ENCODE peak calls at places on chromosomes 16 and 17, in nine cellular contexts. M is HFF-Myc; H is transverse colon; P is psoas muscle; V is progenitor cell of endocrine pancreas; J is fibroblast of mammary gland; T is CD8-positive, alpha-beta T cell; O is fibroblast of the aortic adventitia; L is OCI-LY7. Z is an unnamed sample.

GRCh38 chr16:86997058-86997457 is 320.1 kb downstream of the C16orf95 start:
- DNase-seq in M (no peak), H (no peak), P (no peak), V (no peak), J (no peak), T (no peak), O (no peak), L (no peak), Z (no peak)

GRCh38 chr16:70661534-70661917 is 15.2 kb downstream of the IL34 start:
- DNase-seq in M (no peak), H (no peak), P (no peak), V (no peak), J (no peak), T (no peak), O (no peak), L (no peak), Z (no peak)

GRCh38 chr17:51133365-51133764 is 12.7 kb upstream of the SPAG9 start:
- DNase-seq in M (no peak), H (no peak), P (no peak), V (no peak), J (no peak), T (no peak), O (peak), L (no peak), Z (no peak)

GRCh38 chr17:57440522-57441269 is 184.4 kb downstream of the MSI2 start:
- DNase-seq in M (no peak), H (peak), P (peak), V (peak), J (peak), T (peak), O (peak), L (peak), Z (no peak)

GRCh38 chr16:85425061-85425662 is 188.0 kb upstream of the GSE1 start:
- DNase-seq in M (no peak), H (no peak), P (no peak), V (peak), J (no peak), T (no peak), O (no peak), L (no peak), Z (no peak)

GRCh38 chr17:75334723-75335122 is 45.5 kb upstream of the SLC25A19 start:
- DNase-seq in M (no peak), H (no peak), P (no peak), V (no peak), J (no peak), T (no peak), O (no peak), L (no peak), Z (no peak)

GRCh38 chr16:84648595-84649510 is 542 bp downstream of the KLHL36 start:
- DNase-seq in M (no peak), H (peak), P (peak), V (peak), J (no peak), T (peak), O (no peak), L (peak), Z (no peak)

GRCh38 chr16:89317101-89317671 is 99.7 kb downstream of the ZNF778 start:
- DNase-seq in M (no peak), H (peak), P (no peak), V (no peak), J (no peak), T (no peak), O (no peak), L (no peak), Z (no peak)

GRCh38 chr16:23976091-23977001 is 140.6 kb downstream of the PRKCB start:
- DNase-seq in M (no peak), H (no peak), P (no peak), V (no peak), J (no peak), T (no peak), O (no peak), L (peak), Z (no peak)

GRCh38 chr17:2395258-2396170 is 5.3 kb downstream of the MNT start:
- DNase-seq in M (no peak), H (no peak), P (no peak), V (no peak), J (peak), T (no peak), O (no peak), L (no peak), Z (no peak)

GRCh38 chr17:4186244-4186920 is 43.4 kb downstream of the CYB5D2 start:
- DNase-seq in M (no peak), H (no peak), P (no peak), V (no peak), J (peak), T (no peak), O (no peak), L (no peak), Z (no peak)

GRCh38 chr16:77569406-77569805 is 134.6 kb upstream of the ADAMTS18 start:
- DNase-seq in M (no peak), H (no peak), P (no peak), V (no peak), J (no peak), T (no peak), O (no peak), L (no peak), Z (no peak)

GRCh38 chr17:82226170-82226808 is 2.6 kb upstream of the SLC16A3 start:
- DNase-seq in M (no peak), H (no peak), P (no peak), V (no peak), J (no peak), T (no peak), O (no peak), L (no peak), Z (no peak)

GRCh38 chr17:5241861-5242671 is 7.4 kb upstream of the SCIMP start:
- DNase-seq in M (no peak), H (peak), P (no peak), V (no peak), J (no peak), T (no peak), O (no peak), L (peak), Z (no peak)

GRCh38 chr17:60770946-60771422 is 93.3 kb downstream of the BCAS3 start:
- DNase-seq in M (no peak), H (no peak), P (no peak), V (no peak), J (no peak), T (no peak), O (no peak), L (no peak), Z (no peak)

GRCh38 chr16:52556083-52556482 is 9.1 kb upstream of the TOX3 start:
- DNase-seq in M (no peak), H (no peak), P (no peak), V (no peak), J (no peak), T (no peak), O (no peak), L (no peak), Z (no peak)

GRCh38 chr16:52555572-52555971 is 8.6 kb upstream of the TOX3 start:
- DNase-seq in M (no peak), H (no peak), P (no peak), V (no peak), J (no peak), T (no peak), O (no peak), L (no peak), Z (no peak)

GRCh38 chr16:52552643-52553042 is 5.7 kb upstream of the TOX3 start:
- DNase-seq in M (no peak), H (no peak), P (no peak), V (no peak), J (no peak), T (no peak), O (no peak), L (no peak), Z (no peak)

GRCh38 chr16:52554334-52554733 is 7.4 kb upstream of the TOX3 start:
- DNase-seq in M (no peak), H (no peak), P (no peak), V (no peak), J (no peak), T (no peak), O (no peak), L (no peak), Z (no peak)

DNA sequence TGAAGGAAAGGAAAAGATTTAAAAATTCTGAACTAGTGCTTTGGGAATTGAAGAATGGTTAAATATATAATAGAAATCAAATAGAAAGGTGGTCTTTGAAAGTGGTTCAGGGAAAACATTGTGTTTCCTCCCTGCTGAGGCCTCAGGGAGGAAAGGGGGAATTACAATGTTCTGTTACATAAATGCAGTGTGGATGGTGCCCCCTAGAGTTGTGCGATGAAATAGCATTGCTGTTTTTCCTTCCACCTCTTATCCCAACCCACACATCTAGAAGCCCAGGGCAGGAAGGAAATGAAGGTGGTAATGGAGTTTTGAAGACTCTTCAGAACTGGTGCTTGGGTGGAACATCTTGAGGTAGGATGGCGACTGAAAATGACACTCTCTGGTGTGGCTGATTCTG is 6.4 kb upstream of the TOX3 start:
- DNase-seq in M (no peak), H (no peak), P (no peak), V (no peak), J (no peak), T (no peak), O (no peak), L (no peak), Z (no peak)
- TF ChIP-seq CTCF in M (peak), H (no peak), P (no peak), V (peak), J (no peak), T (no peak), O (no peak), L (peak), Z (no peak)

DNA sequence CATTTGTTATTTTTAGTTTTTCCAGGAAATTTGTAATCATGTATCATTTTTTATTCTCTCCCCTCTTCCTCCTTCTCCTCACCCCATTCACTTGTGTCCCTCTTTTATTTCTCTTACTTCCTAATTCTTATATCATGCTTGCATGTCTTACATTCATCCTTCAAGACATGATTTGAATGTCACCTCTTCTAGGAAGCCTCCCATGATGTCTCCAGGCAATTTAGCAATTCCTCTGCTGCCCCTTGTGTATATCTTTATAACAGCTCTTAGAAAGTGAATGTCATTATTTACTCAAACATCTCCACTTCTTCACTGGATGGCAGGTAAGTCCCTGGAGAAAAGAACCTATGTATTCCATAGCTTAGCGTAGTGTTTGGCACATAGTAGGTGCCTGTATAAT is 7.8 kb downstream of the HNF1B start:
- DNase-seq in M (no peak), H (no peak), P (no peak), V (no peak), J (peak), T (no peak), O (no peak), L (no peak), Z (no peak)
- TF ChIP-seq CTCF in M (no peak), H (no peak), P (no peak), V (peak), J (peak), T (no peak), O (no peak), L (peak), Z (no peak)

GRCh38 chr16:65576631-65577030 is 454.8 kb upstream of the CDH11 start:
- DNase-seq in M (no peak), H (no peak), P (no peak), V (no peak), J (no peak), T (no peak), O (no peak), L (peak), Z (no peak)
- TF ChIP-seq CTCF in M (no peak), H (no peak), P (no peak), V (no peak), J (no peak), T (no peak), O (no peak), L (peak), Z (no peak)

DNA sequence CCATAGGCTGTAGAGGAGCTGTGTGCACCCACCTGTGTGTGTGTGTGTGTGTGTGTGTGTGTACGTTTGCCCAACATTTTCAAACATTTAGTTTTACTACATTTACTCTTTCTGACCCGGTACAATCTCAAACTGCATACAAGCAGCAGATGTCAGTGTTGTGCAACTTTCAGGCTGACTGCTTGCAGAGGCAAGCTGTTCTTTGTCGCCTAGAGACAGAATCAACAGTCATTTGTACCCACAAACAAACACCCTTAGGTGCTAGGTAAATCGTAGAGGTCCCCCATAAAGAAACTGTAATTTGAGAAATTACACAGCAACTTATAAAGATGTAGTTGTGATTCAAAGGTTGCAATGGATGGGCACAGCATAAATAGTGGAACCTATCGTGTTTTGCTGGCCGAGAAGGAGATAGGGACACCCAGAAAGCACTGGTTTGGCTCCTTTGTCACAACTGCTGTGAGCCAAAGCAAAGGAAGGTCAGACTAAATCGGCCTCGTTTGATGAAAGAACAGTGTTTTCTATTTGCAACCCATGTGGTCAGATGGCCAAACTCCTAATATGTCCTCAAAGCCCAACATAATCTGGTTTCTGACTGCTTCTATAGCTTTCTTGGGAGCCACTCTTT is 478.4 kb downstream of the TOX3 start:
- DNase-seq in M (no peak), H (peak), P (no peak), V (peak), J (peak), T (no peak), O (no peak), L (no peak), Z (no peak)
- TF ChIP-seq CTCF in M (no peak), H (no peak), P (no peak), V (peak), J (no peak), T (no peak), O (no peak), L (peak), Z (peak)

DNA sequence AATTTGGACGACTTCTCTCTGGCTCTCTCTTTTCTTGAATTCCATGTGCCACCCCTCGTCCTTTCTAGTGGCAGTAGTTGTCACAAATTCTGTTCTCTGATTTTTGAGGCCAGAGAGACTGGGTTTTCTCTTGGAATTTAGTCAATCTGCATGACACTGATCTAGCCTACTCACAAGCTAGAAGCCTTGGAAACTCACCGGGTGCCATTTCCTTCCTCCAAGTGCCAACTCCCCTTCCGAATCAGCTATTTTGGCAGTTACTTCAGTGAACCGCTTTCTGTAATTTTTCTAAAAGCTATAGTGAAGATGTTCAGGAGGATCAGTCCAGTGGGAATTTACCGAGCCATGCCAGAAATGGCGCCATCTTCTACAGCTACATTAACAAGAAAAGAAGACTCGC is 228.9 kb downstream of the PMP22 start:
- DNase-seq in M (no peak), H (no peak), P (no peak), V (no peak), J (no peak), T (no peak), O (no peak), L (no peak), Z (no peak)
- TF ChIP-seq CTCF in M (no peak), H (no peak), P (no peak), V (no peak), J (no peak), T (no peak), O (no peak), L (no peak), Z (no peak)

GRCh38 chr17:77528516-77529327 is 388.0 kb downstream of the SEC14L1 start:
- DNase-seq in M (no peak), H (no peak), P (no peak), V (peak), J (no peak), T (peak), O (no peak), L (no peak), Z (peak)
- TF ChIP-seq CTCF in M (no peak), H (no peak), P (no peak), V (peak), J (no peak), T (peak), O (no peak), L (no peak), Z (peak)

GRCh38 chr17:62720126-62720850 is 87.8 kb downstream of the MARCHF10 start:
- DNase-seq in M (no peak), H (no peak), P (no peak), V (no peak), J (no peak), T (no peak), O (no peak), L (no peak), Z (no peak)
- TF ChIP-seq CTCF in M (peak), H (peak), P (peak), V (peak), J (peak), T (no peak), O (peak), L (peak), Z (no peak)